ENCODE peak calls at places on chromosomes 16 and 17, in four cellular contexts. One of them, this sample, is unnamed.

GRCh38 chr16:49921106-49921505 is 65.2 kb upstream of the ZNF423 start:
- DNase-seq in left kidney: no peak
- DNase-seq in Jurkat, Clone E6-1: no peak
- DNase-seq in EL: no peak
- DNase-seq in this sample: no peak

GRCh38 chr17:13520899-13521572 is 80.7 kb downstream of the HS3ST3A1 start:
- DNase-seq in EL: peak; percentile 82
- DNase-seq in left kidney: no peak
- DNase-seq in Jurkat, Clone E6-1: no peak
- DNase-seq in this sample: no peak

GRCh38 chr16:70685938-70686375 is at the start of gene MTSS2:
- DNase-seq in EL: peak; percentile 84
- DNase-seq in Jurkat, Clone E6-1: no peak
- DNase-seq in left kidney: peak; percentile 96
- DNase-seq in this sample: peak; percentile 72

GRCh38 chr16:84913315-84913714 is 93.5 kb downstream of the CRISPLD2 start:
- DNase-seq in EL: no peak
- DNase-seq in Jurkat, Clone E6-1: no peak
- DNase-seq in left kidney: no peak
- DNase-seq in this sample: no peak

GRCh38 chr16:30649725-30650368 is 913 bp upstream of the PRR14 start:
- DNase-seq in Jurkat, Clone E6-1: no peak
- DNase-seq in left kidney: no peak
- DNase-seq in EL: no peak
- DNase-seq in this sample: peak; percentile 21

GRCh38 chr17:75394332-75394918 is 11.1 kb downstream of the GRB2 start:
- DNase-seq in EL: no peak
- DNase-seq in left kidney: no peak
- DNase-seq in Jurkat, Clone E6-1: no peak
- DNase-seq in this sample: no peak

GRCh38 chr17:15929941-15930340 is 15.0 kb upstream of the ADORA2B start:
- DNase-seq in Jurkat, Clone E6-1: no peak
- DNase-seq in left kidney: no peak
- DNase-seq in EL: no peak
- DNase-seq in this sample: no peak

GRCh38 chr17:7955414-7956042 is 23.5 kb downstream of the CNTROB start:
- DNase-seq in Jurkat, Clone E6-1: no peak
- DNase-seq in left kidney: no peak
- DNase-seq in EL: no peak
- DNase-seq in this sample: no peak

GRCh38 chr16:2086136-2086742 is 38.5 kb downstream of the TSC2 start:
- DNase-seq in Jurkat, Clone E6-1: no peak
- DNase-seq in left kidney: no peak
- DNase-seq in EL: no peak
- DNase-seq in this sample: no peak

GRCh38 chr17:21419299-21420239 is 43.4 kb downstream of the KCNJ12 start:
- DNase-seq in left kidney: peak; percentile 50
- DNase-seq in EL: no peak
- DNase-seq in Jurkat, Clone E6-1: peak; percentile 78
- DNase-seq in this sample: peak; percentile 29

GRCh38 chr16:3578610-3579551 is 1.7 kb upstream of the NLRC3 start:
- DNase-seq in EL: peak; percentile 16
- DNase-seq in Jurkat, Clone E6-1: peak; percentile 82
- DNase-seq in left kidney: peak; percentile 20
- DNase-seq in this sample: peak; percentile 88

GRCh38 chr17:27549251-27549919 is 81.6 kb upstream of the LGALS9 start:
- DNase-seq in left kidney: no peak
- DNase-seq in EL: no peak
- DNase-seq in Jurkat, Clone E6-1: no peak
- DNase-seq in this sample: no peak

GRCh38 chr16:30028438-30029093 is 2.5 kb downstream of the TLCD3B start:
- DNase-seq in EL: no peak
- DNase-seq in left kidney: peak; percentile 80
- DNase-seq in Jurkat, Clone E6-1: no peak
- DNase-seq in this sample: peak; percentile 58

GRCh38 chr17:7176870-7177209 is 2.3 kb downstream of the ASGR1 start:
- DNase-seq in left kidney: peak; percentile 77
- DNase-seq in EL: no peak
- DNase-seq in Jurkat, Clone E6-1: no peak
- DNase-seq in this sample: no peak

GRCh38 chr17:74446551-74447500 is 14.9 kb downstream of the GPRC5C start:
- DNase-seq in left kidney: peak; percentile 36
- DNase-seq in Jurkat, Clone E6-1: no peak
- DNase-seq in EL: no peak
- DNase-seq in this sample: no peak

GRCh38 chr16:30949655-30950515 is 1.0 kb downstream of the ORAI3 start:
- DNase-seq in left kidney: peak; percentile 86
- DNase-seq in Jurkat, Clone E6-1: peak; percentile 73
- DNase-seq in EL: peak; percentile 88
- DNase-seq in this sample: peak; percentile 75

GRCh38 chr16:22627043-22627442 is 116.4 kb downstream of the NPIPB5 start:
- DNase-seq in left kidney: no peak
- DNase-seq in EL: no peak
- DNase-seq in Jurkat, Clone E6-1: no peak
- DNase-seq in this sample: no peak

GRCh38 chr17:38353668-38354067 is 2.0 kb downstream of the SOCS7 start:
- DNase-seq in left kidney: no peak
- DNase-seq in EL: no peak
- DNase-seq in Jurkat, Clone E6-1: no peak
- DNase-seq in this sample: no peak

GRCh38 chr17:69111794-69112193 is 29.9 kb downstream of the ABCA6 start:
- DNase-seq in Jurkat, Clone E6-1: no peak
- DNase-seq in EL: no peak
- DNase-seq in left kidney: peak; percentile 31
- DNase-seq in this sample: no peak

GRCh38 chr17:2705263-2705662 is 6.3 kb downstream of the CLUH start:
- DNase-seq in EL: peak; percentile 63
- DNase-seq in Jurkat, Clone E6-1: no peak
- DNase-seq in left kidney: peak; percentile 37
- DNase-seq in this sample: no peak

GRCh38 chr17:10879110-10879509 is 41.2 kb upstream of the PIRT start:
- DNase-seq in left kidney: peak; percentile 74
- DNase-seq in EL: no peak
- DNase-seq in Jurkat, Clone E6-1: peak; percentile 20
- DNase-seq in this sample: no peak

GRCh38 chr17:82863941-82864720 is 24.3 kb upstream of the ZNF750 start:
- DNase-seq in Jurkat, Clone E6-1: peak; percentile 98
- DNase-seq in EL: peak; percentile 84
- DNase-seq in left kidney: no peak
- DNase-seq in this sample: peak; percentile 95

GRCh38 chr16:1443403-1443973 is 868 bp downstream of the CCDC154 start:
- DNase-seq in left kidney: peak; percentile 26
- DNase-seq in Jurkat, Clone E6-1: no peak
- DNase-seq in EL: no peak
- DNase-seq in this sample: no peak

GRCh38 chr17:413016-413350 is 60.4 kb upstream of the RPH3AL start:
- DNase-seq in Jurkat, Clone E6-1: peak; percentile 32
- DNase-seq in EL: no peak
- DNase-seq in left kidney: no peak
- DNase-seq in this sample: no peak

GRCh38 chr17:21548236-21548635 is 144.1 kb upstream of the KCNJ18 start:
- DNase-seq in EL: peak; percentile 48
- DNase-seq in left kidney: no peak
- DNase-seq in Jurkat, Clone E6-1: no peak
- DNase-seq in this sample: no peak

GRCh38 chr16:8855051-8855786 is 13.6 kb downstream of the CARHSP1 start:
- DNase-seq in EL: no peak
- DNase-seq in left kidney: no peak
- DNase-seq in Jurkat, Clone E6-1: no peak
- DNase-seq in this sample: peak; percentile 41

GRCh38 chr17:57329380-57330214 is 73.3 kb downstream of the MSI2 start:
- DNase-seq in left kidney: peak; percentile 30
- DNase-seq in EL: no peak
- DNase-seq in Jurkat, Clone E6-1: no peak
- DNase-seq in this sample: no peak

GRCh38 chr17:21228111-21228510 is 14.2 kb upstream of the TMEM11 start:
- DNase-seq in EL: no peak
- DNase-seq in left kidney: no peak
- DNase-seq in Jurkat, Clone E6-1: no peak
- DNase-seq in this sample: no peak

GRCh38 chr17:29115906-29116651 is 64.1 kb downstream of the MYO18A start:
- DNase-seq in Jurkat, Clone E6-1: peak; percentile 54
- DNase-seq in left kidney: peak; percentile 65
- DNase-seq in EL: peak; percentile 72
- DNase-seq in this sample: peak; percentile 64